ENCODE peak calls at places on chromosomes 7 and 10, in ten cellular contexts. W, F, M, D, J, S, E, C, U and V are unnamed samples.

GRCh38 chr10:126921974-126922525 is 16.8 kb downstream of the DOCK1 start:
- DNase-seq in W (peak), F (no peak), M (no peak), D (no peak), J (no peak), S (no peak), E (no peak), C (peak), U (no peak), V (no peak)

GRCh38 chr7:102306916-102307677 is 20.4 kb downstream of the SH2B2 start:
- DNase-seq in W (peak), F (no peak), M (peak), D (peak), J (peak), S (no peak), E (peak), C (peak), U (peak), V (peak)

GRCh38 chr10:19704544-19704943 is 111.7 kb upstream of the PLXDC2 start:
- DNase-seq in W (peak), F (no peak), M (no peak), D (no peak), J (no peak), S (no peak), E (no peak), C (no peak), U (no peak), V (no peak)

GRCh38 chr10:79207096-79207357 is 138.3 kb downstream of the ZMIZ1 start:
- DNase-seq in W (no peak), F (no peak), M (no peak), D (no peak), J (no peak), S (no peak), E (no peak), C (no peak), U (no peak), V (no peak)

GRCh38 chr10:77546048-77546447 is 91.6 kb downstream of the KCNMA1 start:
- DNase-seq in W (no peak), F (no peak), M (no peak), D (no peak), J (no peak), S (no peak), E (no peak), C (no peak), U (no peak), V (no peak)

GRCh38 chr10:5582736-5583135 is 58.0 kb downstream of the CALML3 start:
- DNase-seq in W (no peak), F (no peak), M (no peak), D (no peak), J (peak), S (no peak), E (no peak), C (no peak), U (no peak), V (no peak)

GRCh38 chr10:325282-325681 is 190.0 kb downstream of the ZMYND11 start:
- DNase-seq in W (no peak), F (no peak), M (no peak), D (no peak), J (no peak), S (no peak), E (no peak), C (no peak), U (no peak), V (no peak)

GRCh38 chr7:112572669-112573301 is 92.0 kb downstream of the LSMEM1 start:
- DNase-seq in W (no peak), F (no peak), M (no peak), D (no peak), J (no peak), S (no peak), E (no peak), C (no peak), U (no peak), V (no peak)

GRCh38 chr7:45973725-45974532 is 52.9 kb upstream of the IGFBP3 start:
- DNase-seq in W (peak), F (no peak), M (no peak), D (no peak), J (no peak), S (no peak), E (no peak), C (peak), U (no peak), V (no peak)

GRCh38 chr7:70539196-70539595 is 592.7 kb upstream of the GALNT17 start:
- DNase-seq in W (no peak), F (no peak), M (no peak), D (no peak), J (no peak), S (no peak), E (no peak), C (no peak), U (no peak), V (no peak)

DNA sequence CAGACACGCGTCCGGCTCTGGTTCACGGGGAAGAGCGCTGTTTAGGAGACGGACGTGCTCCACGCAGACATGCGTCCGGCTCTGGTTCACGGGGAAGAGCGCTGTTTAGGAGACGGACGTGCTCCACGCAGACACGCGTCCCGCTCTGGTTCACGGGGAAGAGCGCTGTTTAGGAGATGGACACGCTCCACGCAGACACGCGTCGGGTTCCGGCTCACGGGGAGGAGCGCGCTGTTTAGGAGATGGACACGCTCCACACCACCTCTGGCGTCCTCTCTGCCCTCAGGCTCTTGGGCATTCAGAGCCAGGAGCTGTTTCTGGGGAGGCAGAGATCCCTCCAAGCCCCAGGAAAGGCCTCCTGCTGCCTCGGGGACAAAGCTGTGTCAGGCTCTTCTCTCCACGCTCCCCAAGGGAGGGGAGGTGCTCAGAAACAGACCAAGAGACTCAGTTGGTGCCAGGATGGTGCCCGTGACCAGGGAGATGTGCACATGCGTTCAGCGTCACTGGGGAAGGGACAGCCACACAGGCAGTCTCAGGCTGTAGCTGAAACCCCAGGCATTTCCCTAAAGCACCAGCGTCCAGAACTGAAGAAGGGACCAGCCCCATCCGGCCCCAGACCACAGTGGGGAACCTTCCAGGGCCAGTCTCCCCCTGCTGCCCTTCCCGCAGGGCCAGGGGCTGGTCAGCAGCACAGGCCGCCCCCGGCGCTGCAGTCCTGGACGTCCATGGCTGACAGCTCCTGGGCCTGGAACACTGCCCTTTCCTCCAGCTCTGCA is 175.6 kb downstream of the ELFN1 start:
- DNase-seq in W (no peak), F (no peak), M (peak), D (no peak), J (peak), S (no peak), E (no peak), C (no peak), U (no peak), V (peak)
- TF ChIP-seq CTCF in W (no peak), F (no peak), M (no peak), D (no peak), J (no peak), S (no peak), E (no peak), C (no peak), U (no peak), V (no peak)

GRCh38 chr7:133718131-133718530 is 409.0 kb upstream of the LRGUK start:
- DNase-seq in W (no peak), F (no peak), M (no peak), D (no peak), J (no peak), S (no peak), E (no peak), C (no peak), U (no peak), V (no peak)

GRCh38 chr7:133724148-133724547 is 403.0 kb upstream of the LRGUK start:
- DNase-seq in W (no peak), F (no peak), M (no peak), D (no peak), J (no peak), S (no peak), E (no peak), C (no peak), U (no peak), V (no peak)

GRCh38 chr7:133724694-133725093 is 402.4 kb upstream of the LRGUK start:
- DNase-seq in W (no peak), F (no peak), M (no peak), D (no peak), J (no peak), S (no peak), E (no peak), C (no peak), U (no peak), V (no peak)

GRCh38 chr7:133727476-133728214 is 399.5 kb upstream of the LRGUK start:
- DNase-seq in W (no peak), F (no peak), M (no peak), D (no peak), J (peak), S (no peak), E (no peak), C (no peak), U (no peak), V (no peak)

GRCh38 chr7:133723044-133723443 is 404.1 kb upstream of the LRGUK start:
- DNase-seq in W (no peak), F (no peak), M (no peak), D (no peak), J (no peak), S (no peak), E (no peak), C (no peak), U (no peak), V (no peak)
- TF ChIP-seq CTCF in W (no peak), F (peak), M (peak), D (no peak), J (no peak), S (no peak), E (no peak), C (no peak), U (no peak), V (no peak)

GRCh38 chr10:65968437-65968836 is 957.4 kb upstream of the LRRTM3 start:
- DNase-seq in W (no peak), F (no peak), M (no peak), D (no peak), J (no peak), S (no peak), E (no peak), C (no peak), U (no peak), V (no peak)
- TF ChIP-seq CTCF in W (no peak), F (no peak), M (no peak), D (no peak), J (no peak), S (no peak), E (no peak), C (no peak), U (no peak), V (no peak)

GRCh38 chr7:132554446-132554845 is 21.8 kb downstream of the PLXNA4 start:
- DNase-seq in W (no peak), F (no peak), M (no peak), D (no peak), J (no peak), S (no peak), E (no peak), C (no peak), U (no peak), V (no peak)

GRCh38 chr7:132558815-132559214 is 17.5 kb downstream of the PLXNA4 start:
- DNase-seq in W (no peak), F (no peak), M (no peak), D (no peak), J (no peak), S (no peak), E (no peak), C (no peak), U (no peak), V (no peak)

GRCh38 chr7:132560825-132561529 is 15.3 kb downstream of the PLXNA4 start:
- DNase-seq in W (no peak), F (no peak), M (no peak), D (no peak), J (no peak), S (no peak), E (no peak), C (peak), U (no peak), V (no peak)

GRCh38 chr7:132560105-132560504 is 16.2 kb downstream of the PLXNA4 start:
- DNase-seq in W (no peak), F (no peak), M (no peak), D (no peak), J (no peak), S (no peak), E (no peak), C (no peak), U (no peak), V (no peak)

DNA sequence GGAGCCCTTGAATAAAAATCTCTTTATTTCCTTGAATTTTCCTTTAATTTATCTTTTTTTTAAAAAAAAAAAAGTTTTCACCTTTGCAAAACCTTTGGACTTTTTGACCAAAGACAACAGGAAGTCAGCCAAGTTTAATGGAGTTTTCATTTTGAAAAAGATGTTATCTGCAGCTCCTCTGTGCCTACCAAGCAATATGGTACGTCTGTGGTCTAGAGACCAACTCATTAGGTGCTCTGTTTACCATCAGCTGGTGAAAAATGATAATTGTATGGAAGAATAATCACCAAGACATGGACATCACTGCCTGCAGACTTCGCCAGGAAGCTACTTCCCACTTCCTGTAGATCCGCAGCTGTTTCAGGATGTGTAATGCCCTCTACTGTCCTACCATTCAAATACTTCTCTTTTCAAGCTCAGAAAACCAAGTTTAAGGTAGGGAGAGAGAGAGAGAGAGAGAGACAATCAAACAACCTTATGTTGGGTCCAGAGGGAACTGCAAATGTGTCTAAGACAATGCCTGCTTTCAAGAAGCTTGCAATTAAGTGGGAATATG is 18.7 kb downstream of the PLXNA4 start:
- DNase-seq in W (peak), F (no peak), M (peak), D (no peak), J (no peak), S (no peak), E (no peak), C (peak), U (no peak), V (no peak)
- TF ChIP-seq CTCF in W (no peak), F (peak), M (peak), D (no peak), J (no peak), S (no peak), E (no peak), C (peak), U (no peak), V (no peak)

GRCh38 chr10:125747417-125747816 is 27.9 kb downstream of the EDRF1 start:
- DNase-seq in W (no peak), F (no peak), M (no peak), D (no peak), J (no peak), S (no peak), E (no peak), C (no peak), U (no peak), V (no peak)

GRCh38 chr10:125739994-125740679 is 20.6 kb downstream of the EDRF1 start:
- DNase-seq in W (no peak), F (no peak), M (no peak), D (no peak), J (no peak), S (no peak), E (no peak), C (no peak), U (no peak), V (no peak)

DNA sequence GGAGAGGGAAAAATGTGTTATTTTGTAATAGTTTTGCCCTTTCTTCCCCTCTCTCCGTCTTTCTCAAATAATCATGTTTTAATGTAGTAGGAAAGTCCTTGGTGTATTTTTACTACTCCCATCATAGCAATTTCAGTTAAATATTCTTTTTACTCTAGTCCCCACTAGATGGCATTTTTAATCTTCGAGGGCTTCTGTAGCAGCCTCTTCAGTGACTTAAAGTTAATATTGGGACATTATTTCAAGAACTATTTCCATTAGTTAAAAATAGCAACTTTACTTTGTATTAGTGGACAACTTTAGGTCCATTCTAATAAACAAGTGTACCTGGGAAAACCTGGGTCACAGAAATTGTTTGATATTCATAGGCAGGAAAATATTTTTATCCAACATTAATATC is 23.0 kb downstream of the EDRF1 start:
- DNase-seq in W (no peak), F (no peak), M (no peak), D (no peak), J (no peak), S (no peak), E (no peak), C (peak), U (no peak), V (no peak)
- TF ChIP-seq CTCF in W (no peak), F (peak), M (no peak), D (no peak), J (no peak), S (no peak), E (no peak), C (peak), U (no peak), V (no peak)

DNA sequence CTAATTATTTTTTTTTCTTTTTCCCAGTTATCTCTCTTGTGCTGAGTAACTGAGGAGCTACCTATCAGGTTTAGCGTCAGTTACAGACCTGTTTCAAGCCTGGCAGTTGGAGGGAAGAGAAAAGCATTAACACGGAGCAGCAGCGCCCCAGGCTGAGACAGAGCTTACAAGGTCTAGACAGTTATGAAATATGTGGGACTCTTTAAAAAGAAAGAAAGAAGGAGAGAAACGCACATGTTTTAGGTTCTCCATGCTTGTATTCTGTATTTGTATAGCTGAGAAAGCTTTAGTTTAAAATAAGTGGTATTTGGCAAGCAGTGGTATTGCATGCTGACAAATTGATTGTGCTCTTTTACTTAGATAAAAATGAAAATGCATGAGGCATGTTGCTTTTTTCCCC is 157.6 kb downstream of the GRK5 start:
- DNase-seq in W (peak), F (no peak), M (no peak), D (no peak), J (no peak), S (no peak), E (no peak), C (no peak), U (no peak), V (no peak)
- TF ChIP-seq CTCF in W (no peak), F (no peak), M (no peak), D (no peak), J (no peak), S (no peak), E (no peak), C (no peak), U (no peak), V (no peak)

GRCh38 chr10:36349445-36350063 is 707.5 kb upstream of the FZD8 start:
- DNase-seq in W (peak), F (no peak), M (peak), D (no peak), J (no peak), S (no peak), E (no peak), C (no peak), U (no peak), V (no peak)
- TF ChIP-seq CTCF in W (no peak), F (no peak), M (no peak), D (no peak), J (no peak), S (no peak), E (no peak), C (no peak), U (no peak), V (no peak)

GRCh38 chr10:75432176-75432575 is 752 bp downstream of the LRMDA start:
- DNase-seq in W (no peak), F (no peak), M (peak), D (no peak), J (no peak), S (no peak), E (no peak), C (no peak), U (no peak), V (no peak)

GRCh38 chr10:75432763-75433162 is 1.3 kb downstream of the LRMDA start:
- DNase-seq in W (no peak), F (no peak), M (no peak), D (no peak), J (no peak), S (no peak), E (no peak), C (no peak), U (no peak), V (no peak)

GRCh38 chr10:75433216-75433615 is 1.8 kb downstream of the LRMDA start:
- DNase-seq in W (no peak), F (no peak), M (no peak), D (no peak), J (no peak), S (no peak), E (no peak), C (no peak), U (no peak), V (no peak)

GRCh38 chr10:75436896-75437295 is 5.5 kb downstream of the LRMDA start:
- DNase-seq in W (no peak), F (no peak), M (no peak), D (no peak), J (no peak), S (no peak), E (no peak), C (no peak), U (no peak), V (no peak)

GRCh38 chr10:75434292-75434691 is 2.9 kb downstream of the LRMDA start:
- DNase-seq in W (no peak), F (no peak), M (no peak), D (no peak), J (no peak), S (no peak), E (no peak), C (no peak), U (no peak), V (no peak)
- TF ChIP-seq CTCF in W (no peak), F (no peak), M (no peak), D (no peak), J (no peak), S (no peak), E (no peak), C (no peak), U (no peak), V (no peak)

GRCh38 chr7:110446658-110447057 is 644.3 kb upstream of the LRRN3 start:
- DNase-seq in W (no peak), F (no peak), M (no peak), D (no peak), J (no peak), S (no peak), E (no peak), C (no peak), U (no peak), V (no peak)

GRCh38 chr7:110442386-110442837 is 648.5 kb upstream of the LRRN3 start:
- DNase-seq in W (no peak), F (peak), M (peak), D (peak), J (no peak), S (peak), E (peak), C (peak), U (peak), V (peak)
- TF ChIP-seq CTCF in W (no peak), F (peak), M (peak), D (peak), J (no peak), S (peak), E (no peak), C (peak), U (no peak), V (peak)

GRCh38 chr10:99431190-99431549 is 746 bp upstream of the GOT1 start:
- DNase-seq in W (peak), F (no peak), M (peak), D (peak), J (peak), S (peak), E (peak), C (peak), U (no peak), V (peak)

GRCh38 chr10:99432881-99433280 is 2.5 kb upstream of the GOT1 start:
- DNase-seq in W (no peak), F (no peak), M (no peak), D (no peak), J (no peak), S (no peak), E (no peak), C (no peak), U (no peak), V (no peak)

GRCh38 chr10:99435986-99436633 is 5.7 kb upstream of the GOT1 start:
- DNase-seq in W (peak), F (peak), M (no peak), D (no peak), J (no peak), S (no peak), E (no peak), C (peak), U (peak), V (peak)

GRCh38 chr10:99432047-99432446 is 1.6 kb upstream of the GOT1 start:
- DNase-seq in W (no peak), F (no peak), M (no peak), D (no peak), J (no peak), S (no peak), E (no peak), C (no peak), U (no peak), V (no peak)

GRCh38 chr10:99433378-99434020 is 3.1 kb upstream of the GOT1 start:
- DNase-seq in W (no peak), F (no peak), M (no peak), D (no peak), J (no peak), S (no peak), E (no peak), C (peak), U (no peak), V (no peak)
- TF ChIP-seq CTCF in W (no peak), F (peak), M (no peak), D (no peak), J (peak), S (no peak), E (no peak), C (peak), U (no peak), V (no peak)